ENCODE peak calls at places on chromosomes 13 and 19, in six cellular contexts. I, T, N, D, J and H are unnamed samples.

GRCh38 chr19:19274716-19275115 is 1.6 kb upstream of the TM6SF2 start:
- DNase-seq in J (no peak), T (no peak), I (no peak), N (no peak), D (no peak), H (no peak)

GRCh38 chr19:5588441-5588840 is 20.7 kb upstream of the TINCR start:
- DNase-seq in I (no peak), N (no peak), T (no peak), J (no peak), D (no peak), H (no peak)

GRCh38 chr19:42282036-42282762 is 13.1 kb downstream of the CIC start:
- DNase-seq in J (no peak), I (no peak), T (peak), N (no peak), D (no peak), H (no peak)

GRCh38 chr19:29878973-29879654 is 62.9 kb upstream of the URI1 start:
- DNase-seq in D (no peak), N (peak), T (peak), I (no peak), J (peak), H (no peak)

GRCh38 chr13:74562381-74562780 is 428.2 kb upstream of the KLF12 start:
- DNase-seq in N (no peak), I (no peak), T (no peak), J (no peak), D (no peak), H (no peak)

GRCh38 chr13:109412232-109412935 is 374.0 kb downstream of the IRS2 start:
- DNase-seq in J (no peak), T (peak), D (peak), N (peak), I (no peak), H (no peak)

GRCh38 chr13:50589139-50589538 is 254.4 kb downstream of the DLEU7 start:
- DNase-seq in T (peak), D (no peak), I (no peak), J (no peak), N (peak), H (no peak)

GRCh38 chr13:62033932-62034331 is 618.3 kb upstream of the PCDH20 start:
- DNase-seq in J (no peak), T (peak), N (no peak), D (no peak), I (no peak), H (no peak)

GRCh38 chr19:51359294-51359693 is 6.9 kb downstream of the ETFB start:
- DNase-seq in J (no peak), N (no peak), I (no peak), T (peak), D (no peak), H (no peak)

GRCh38 chr13:28707629-28708427 is 10.9 kb downstream of the SLC46A3 start:
- DNase-seq in T (peak), D (no peak), J (peak), N (peak), I (no peak), H (no peak)

GRCh38 chr19:11382898-11383705 is 1.0 kb downstream of the EPOR start:
- DNase-seq in N (peak), I (no peak), D (peak), J (peak), T (no peak), H (no peak)

GRCh38 chr13:101490400-101491015 is 38.0 kb downstream of the ITGBL1 start:
- DNase-seq in T (peak), N (no peak), D (no peak), J (no peak), I (no peak), H (no peak)

GRCh38 chr13:46146898-46147297 is 35.1 kb downstream of the LCP1 start:
- DNase-seq in D (peak), N (no peak), J (no peak), I (no peak), T (no peak), H (no peak)

GRCh38 chr13:87344176-87344575 is 327.0 kb upstream of the SLITRK5 start:
- DNase-seq in I (no peak), N (no peak), T (peak), D (no peak), J (no peak), H (no peak)

GRCh38 chr13:31598990-31599389 is 140.3 kb upstream of the RXFP2 start:
- DNase-seq in I (no peak), T (no peak), J (no peak), N (no peak), D (no peak), H (no peak)

GRCh38 chr19:18202759-18203407 is 959 bp downstream of the RAB3A start:
- DNase-seq in I (no peak), D (no peak), J (peak), T (no peak), N (peak), H (no peak)